ENCODE peak calls at places on chromosomes 4 and X, in five cellular contexts. M is upper lobe of right lung, C is mesendoderm, A is body of pancreas, Y is epithelial cell of esophagus. W is an unnamed sample.
A peak's percentile ranks its signal among the peaks of the same experiment; 100 is the strongest.

GRCh38 chr4:110512901-110513300 is 36.9 kb downstream of the ENPEP start:
- DNase-seq in M (no peak), C (no peak), A (no peak), Y (no peak), W (no peak)

GRCh38 chr4:182486895-182487294 is 243.7 kb downstream of the TENM3 start:
- DNase-seq in M (no peak), C (peak; percentile 33), A (no peak), Y (no peak), W (no peak)

GRCh38 chrX:129139837-129140679 is 383.2 kb downstream of the SMARCA1 start:
- DNase-seq in M (no peak), C (no peak), A (peak; percentile 2), Y (no peak), W (no peak)

GRCh38 chrX:1212532-1212931 is at the start of gene CRLF2:
- DNase-seq in M (no peak), C (no peak), A (no peak), Y (no peak), W (no peak)

GRCh38 chrX:143429831-143430230 is 87.4 kb downstream of the SPANXN3 start:
- DNase-seq in M (no peak), C (no peak), A (no peak), Y (no peak), W (no peak)

GRCh38 chr4:10584042-10584441 is 100.5 kb downstream of the CLNK start:
- DNase-seq in M (no peak), C (no peak), A (peak; percentile 36), Y (peak; percentile 68), W (peak; percentile 36)

GRCh38 chrX:17705211-17705610 is 32.1 kb upstream of the SCML1 start:
- DNase-seq in M (no peak), C (no peak), A (no peak), Y (no peak), W (no peak)

GRCh38 chr4:7903686-7904085 is 36.0 kb downstream of the AFAP1 start:
- DNase-seq in M (no peak), C (no peak), A (no peak), Y (no peak), W (no peak)

GRCh38 chr4:7210818-7211217 is 18.5 kb downstream of the SORCS2 start:
- DNase-seq in M (no peak), C (no peak), A (peak; percentile 14), Y (no peak), W (peak; percentile 80)

GRCh38 chrX:6526564-6526963 is 8.4 kb downstream of the VCX3A start:
- DNase-seq in M (no peak), C (no peak), A (no peak), Y (no peak), W (no peak)

GRCh38 chrX:139750390-139750789 is 42.4 kb upstream of the MCF2 start:
- DNase-seq in M (no peak), C (no peak), A (no peak), Y (no peak), W (no peak)

GRCh38 chr4:153318696-153319320 is 25.7 kb upstream of the MND1 start:
- DNase-seq in M (no peak), C (peak; percentile 46), A (peak; percentile 51), Y (peak; percentile 61), W (no peak)

GRCh38 chr4:55284331-55284730 is 61.7 kb upstream of the SRD5A3 start:
- DNase-seq in M (no peak), C (no peak), A (no peak), Y (no peak), W (no peak)

GRCh38 chr4:1767770-1768366 is 25.2 kb upstream of the FGFR3 start:
- DNase-seq in M (peak; percentile 91), C (peak; percentile 80), A (peak; percentile 60), Y (peak; percentile 61), W (no peak)

GRCh38 chrX:129035180-129035579 is 488.1 kb downstream of the SMARCA1 start:
- DNase-seq in M (no peak), C (no peak), A (no peak), Y (no peak), W (no peak)

GRCh38 chrX:141814213-141814857 is 23.8 kb upstream of the MAGEC3 start:
- DNase-seq in M (no peak), C (peak; percentile 4), A (peak; percentile 82), Y (no peak), W (no peak)

GRCh38 chrX:123188081-123188480 is 4.0 kb downstream of the GRIA3 start:
- DNase-seq in M (no peak), C (no peak), A (no peak), Y (peak; percentile 37), W (no peak)

GRCh38 chrX:152992120-152992519 is 1.8 kb downstream of the PNMA5 start:
- DNase-seq in M (no peak), C (peak; percentile 52), A (no peak), Y (no peak), W (no peak)

GRCh38 chrX:153456161-153456560 is 10.3 kb upstream of the TREX2 start:
- DNase-seq in M (no peak), C (no peak), A (no peak), Y (no peak), W (no peak)

GRCh38 chr4:88758264-88758663 is 60.6 kb upstream of the NAP1L5 start:
- DNase-seq in M (no peak), C (peak; percentile 18), A (no peak), Y (no peak), W (no peak)

GRCh38 chr4:54781771-54782170 is 124.0 kb downstream of the KIT start:
- DNase-seq in M (no peak), C (no peak), A (peak; percentile 7), Y (no peak), W (no peak)

GRCh38 chrX:106802388-106803275 is at the start of gene TBC1D8B:
- DNase-seq in M (peak; percentile 75), C (peak; percentile 96), A (peak; percentile 93), Y (peak; percentile 90), W (peak; percentile 53)
- H3K4me3 ChIP-seq in M (peak within 1 kb of the TSS; percentile 62), C (peak within 1 kb of the TSS; percentile 77), A (peak within 1 kb of the TSS; percentile 41), Y (peak within 1 kb of the TSS; percentile 74), W (peak within 1 kb of the TSS; percentile 85)

GRCh38 chr4:145732416-145732815 is 52.5 kb downstream of the C4orf51 start:
- DNase-seq in M (no peak), C (no peak), A (no peak), Y (no peak), W (no peak)

GRCh38 chr4:145731026-145731425 is 51.1 kb downstream of the C4orf51 start:
- DNase-seq in M (no peak), C (no peak), A (peak; percentile 91), Y (no peak), W (peak; percentile 87)

GRCh38 chr4:145732895-145733880 is 53.2 kb downstream of the C4orf51 start:
- DNase-seq in M (peak; percentile 97), C (peak; percentile 98), A (peak; percentile 97), Y (peak; percentile 97), W (no peak)

GRCh38 chr4:145734051-145734450 is 54.1 kb downstream of the C4orf51 start:
- DNase-seq in M (no peak), C (peak; percentile 18), A (no peak), Y (peak; percentile 45), W (no peak)

GRCh38 chr4:145732001-145732400 is 52.1 kb downstream of the C4orf51 start:
- DNase-seq in M (no peak), C (peak; percentile 69), A (no peak), Y (no peak), W (no peak)
- H3K4me3 ChIP-seq in M (peak overlapping the region; percentile 60), C (no peak overlapping the region), A (no peak overlapping the region), Y (no peak overlapping the region), W (peak overlapping the region; percentile 62)

GRCh38 chr4:183905081-183905592 is at the start of gene STOX2:
- DNase-seq in M (peak; percentile 84), C (peak; percentile 93), A (peak; percentile 92), Y (peak; percentile 58), W (peak; percentile 22)
- H3K4me3 ChIP-seq in M (peak within 1 kb of the TSS; percentile 68), C (peak within 1 kb of the TSS; percentile 57), A (peak within 1 kb of the TSS; percentile 53), Y (peak within 1 kb of the TSS; percentile 44), W (peak within 1 kb of the TSS; percentile 67)

DNA sequence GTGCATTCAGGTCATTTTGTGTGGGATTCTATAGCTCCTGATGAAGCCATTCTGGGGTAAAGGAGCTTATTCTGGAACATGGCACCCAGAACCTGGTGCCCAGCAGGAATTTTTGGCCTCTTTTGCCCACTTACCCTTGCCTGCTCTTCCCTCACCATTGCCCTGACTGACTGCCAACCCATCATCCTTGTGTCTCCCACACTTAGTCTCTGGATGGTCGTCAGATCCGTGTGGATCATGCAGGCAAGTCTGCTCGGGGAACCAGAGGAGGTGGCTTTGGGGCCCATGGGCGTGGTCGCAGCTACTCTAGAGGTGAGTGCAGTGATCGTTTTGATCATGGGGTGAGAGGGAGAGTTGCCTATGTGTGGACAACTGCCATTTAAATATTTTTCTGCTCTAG is 1.8 kb downstream of the RBM3 start:
- DNase-seq in M (no peak), C (no peak), A (no peak), Y (no peak), W (no peak)
- H3K4me3 ChIP-seq in M (peak overlapping the region; percentile 72), C (no peak overlapping the region), A (no peak overlapping the region), Y (peak overlapping the region; percentile 59), W (peak overlapping the region; percentile 74)

GRCh38 chr4:42656736-42656985 is 244 bp downstream of the ATP8A1 start:
- DNase-seq in M (no peak), C (no peak), A (no peak), Y (no peak), W (no peak)

GRCh38 chr4:42653606-42654560 is 3.0 kb downstream of the ATP8A1 start:
- DNase-seq in M (no peak), C (no peak), A (peak; percentile 12), Y (peak; percentile 25), W (no peak)

GRCh38 chr4:42654606-42655005 is 2.3 kb downstream of the ATP8A1 start:
- DNase-seq in M (no peak), C (peak; percentile 28), A (peak; percentile 46), Y (peak; percentile 40), W (peak; percentile 88)

GRCh38 chr4:42655921-42656735 is 777 bp downstream of the ATP8A1 start:
- DNase-seq in M (peak; percentile 78), C (peak; percentile 46), A (peak; percentile 54), Y (no peak), W (no peak)

GRCh38 chr4:42655248-42655647 is 1.7 kb downstream of the ATP8A1 start:
- DNase-seq in M (no peak), C (no peak), A (no peak), Y (no peak), W (no peak)
- H3K4me3 ChIP-seq in M (peak overlapping the region; percentile 91), C (no peak overlapping the region), A (no peak overlapping the region), Y (no peak overlapping the region), W (peak overlapping the region; percentile 77)

DNA sequence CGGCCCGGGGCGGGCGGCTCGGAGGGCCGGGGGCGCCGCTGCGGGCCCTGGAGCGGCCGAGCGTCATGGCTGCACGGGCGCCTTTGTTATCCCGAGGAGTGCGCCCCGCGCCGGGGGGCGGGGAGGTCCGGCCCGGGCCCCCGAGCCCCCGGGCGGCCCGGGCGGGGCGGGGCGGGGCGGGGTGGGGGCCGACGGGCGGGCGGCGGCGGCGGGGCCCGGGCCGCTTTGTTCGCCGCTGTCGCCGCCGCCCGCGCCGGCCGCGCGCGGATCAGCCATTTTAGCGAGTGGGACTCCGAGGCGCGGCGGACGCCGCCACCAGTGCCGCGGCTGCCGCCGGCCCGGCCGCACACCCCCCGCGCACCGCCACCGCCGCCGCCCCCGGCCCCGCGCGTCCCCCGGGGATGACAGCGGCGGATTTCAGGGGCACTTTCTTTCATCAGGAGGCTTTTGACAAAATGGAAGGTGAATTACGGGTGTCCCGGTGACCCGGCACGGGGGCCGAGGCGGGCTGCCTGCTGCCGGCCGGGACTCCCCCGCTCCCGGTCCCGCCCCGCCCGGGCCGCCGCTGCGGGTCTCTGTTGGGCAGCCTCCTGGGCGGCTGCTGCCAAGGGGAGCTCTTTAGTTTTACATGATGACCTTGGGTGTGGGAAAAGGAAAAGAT is 1.2 kb downstream of the HMGB3 start:
- DNase-seq in M (no peak), C (no peak), A (no peak), Y (no peak), W (no peak)
- H3K4me3 ChIP-seq in M (peak overlapping the region; percentile 50), C (peak overlapping the region; percentile 60), A (peak overlapping the region; percentile 20), Y (peak overlapping the region; percentile 51), W (peak overlapping the region; percentile 55)

W was measured in epithelial cell of proximal tubule.